ENCODE peak calls at places on chromosomes 2 and 18, in eight cellular contexts. O is stimulated activated CD8-positive, alpha-beta memory T cell treated with anti-CD3 and anti-CD28 coated beads, Interleukin-12 subunit alpha, Interleukin-12 subunit beta, amount 100 ng/mL, for 4 hours; A is glutamatergic neuron; Y is non-pigmented ciliary epithelial cell; E is GM04504; Q is sigmoid colon; H is right cardiac atrium; M is CD8-positive, alpha-beta T cell. G is an unnamed sample.
A peak's percentile ranks its signal among the peaks of the same experiment; 100 is the strongest.

GRCh38 chr2:130957920-130958319 is 121.2 kb downstream of the ARHGEF4 start:
- DNase-seq in H (no peak), O (no peak), Q (no peak), Y (no peak), M (no peak), E (no peak), A (no peak), G (no peak)

GRCh38 chr2:165746501-165746900 is 47.5 kb downstream of the GALNT3 start:
- DNase-seq in A (no peak), E (no peak), M (no peak), Q (no peak), H (no peak), Y (no peak), O (no peak), G (no peak)

GRCh38 chr2:79621252-79621651 is 108.4 kb downstream of the CTNNA2 start:
- DNase-seq in A (no peak), M (no peak), H (no peak), Y (no peak), Q (no peak), E (no peak), O (no peak), G (no peak)

GRCh38 chr2:238269741-238270140 is 18.7 kb downstream of the PER2 start:
- DNase-seq in E (no peak), O (no peak), Y (no peak), A (peak; percentile 4), Q (no peak), H (no peak), M (no peak), G (no peak)

GRCh38 chr2:109702250-109702985 is 88.3 kb downstream of the SOWAHC start:
- DNase-seq in E (no peak), M (no peak), Q (peak; percentile 19), O (no peak), A (no peak), H (no peak), Y (no peak), G (no peak)

GRCh38 chr2:5803547-5803946 is 111.4 kb downstream of the SOX11 start:
- DNase-seq in Y (peak; percentile 37), Q (no peak), H (no peak), A (no peak), M (no peak), E (no peak), O (no peak), G (no peak)

GRCh38 chr2:32427672-32428622 is 71.1 kb downstream of the BIRC6 start:
- DNase-seq in O (no peak), H (no peak), Y (no peak), A (no peak), Q (no peak), E (no peak), M (no peak), G (peak; percentile 2)

GRCh38 chr2:4678937-4679336 is 975.6 kb downstream of the DCDC2C start:
- DNase-seq in M (no peak), E (no peak), H (no peak), O (no peak), A (no peak), Q (no peak), Y (no peak), G (no peak)

GRCh38 chr18:66707473-66707872 is 103.6 kb upstream of the CDH19 start:
- DNase-seq in A (no peak), Y (no peak), M (no peak), O (no peak), E (no peak), Q (no peak), H (no peak), G (no peak)

GRCh38 chr2:61018319-61018750 is 280 bp upstream of the PUS10 start:
- DNase-seq in H (no peak), Q (no peak), M (no peak), E (no peak), Y (peak; percentile 17), A (no peak), O (no peak), G (no peak)

GRCh38 chr2:213089438-213089837 is 62.0 kb downstream of the IKZF2 start:
- DNase-seq in Y (no peak), E (no peak), H (no peak), Q (no peak), M (no peak), A (no peak), O (no peak), G (no peak)

GRCh38 chr2:142885543-142885942 is 8.1 kb downstream of the KYNU start:
- DNase-seq in O (no peak), Y (no peak), A (no peak), H (no peak), E (no peak), M (no peak), Q (no peak), G (no peak)

GRCh38 chr18:50306944-50307343 is 19.5 kb upstream of the CXXC1 start:
- DNase-seq in O (no peak), Y (no peak), Q (no peak), H (no peak), A (no peak), M (no peak), E (no peak), G (no peak)

GRCh38 chr2:44879269-44880124 is 62.0 kb upstream of the SIX3 start:
- DNase-seq in M (no peak), Y (no peak), A (no peak), Q (no peak), E (no peak), H (no peak), O (no peak), G (no peak)

GRCh38 chr18:63087421-63088230 is 231.9 kb downstream of the BCL2 start:
- DNase-seq in M (no peak), Q (no peak), Y (no peak), E (no peak), A (no peak), H (no peak), O (no peak), G (no peak)

GRCh38 chr2:126792186-126792585 is 106.5 kb upstream of the TEX51 start:
- DNase-seq in H (no peak), O (no peak), M (no peak), Y (no peak), Q (no peak), E (no peak), A (no peak), G (no peak)